ENCODE peak calls at places on chromosomes 4 and X, in seven cellular contexts. E is ascending aorta, Z is tibial artery, W is tibial nerve, Y is GM06990, I is left lung, U is MM.1S. J is an unnamed sample.

GRCh38 chrX:74492720-74493201 is 71.5 kb downstream of the SLC16A2 start:
- DNase-seq in W (no peak), Z (no peak), E (no peak), I (no peak), U (no peak), Y (peak), J (no peak)

GRCh38 chr4:7805533-7806079 is 134.1 kb downstream of the AFAP1 start:
- DNase-seq in Y (no peak), Z (peak), I (no peak), W (no peak), E (no peak), U (no peak), J (no peak)

GRCh38 chrX:26470946-26471345 is 255.0 kb downstream of the MAGEB5 start:
- DNase-seq in I (no peak), W (no peak), Y (no peak), E (no peak), Z (no peak), U (no peak), J (no peak)

GRCh38 chrX:40009462-40009851 is 88.3 kb downstream of the BCOR start:
- DNase-seq in U (no peak), Y (no peak), E (no peak), I (peak), W (no peak), Z (no peak), J (no peak)

GRCh38 chr4:182738283-182739047 is 178.7 kb downstream of the DCTD start:
- DNase-seq in Z (no peak), Y (no peak), E (no peak), W (no peak), I (no peak), U (no peak), J (no peak)

GRCh38 chr4:169716677-169717076 is 41.1 kb downstream of the HPF1 start:
- DNase-seq in Z (no peak), U (no peak), I (no peak), W (no peak), E (no peak), Y (no peak), J (no peak)

GRCh38 chrX:50471390-50471789 is 765 bp upstream of the DGKK start:
- DNase-seq in Y (no peak), E (no peak), I (peak), Z (no peak), W (no peak), U (no peak), J (no peak)

GRCh38 chr4:38678078-38678477 is 14.1 kb downstream of the KLF3 start:
- DNase-seq in I (no peak), W (peak), Y (no peak), E (no peak), U (no peak), Z (no peak), J (no peak)

GRCh38 chr4:42654606-42655005 is 2.3 kb downstream of the ATP8A1 start:
- DNase-seq in Z (no peak), U (no peak), I (no peak), W (peak), E (no peak), Y (no peak), J (no peak)

GRCh38 chr4:185880571-185880970 is 68.6 kb upstream of the SORBS2 start:
- DNase-seq in Y (no peak), W (no peak), Z (no peak), I (no peak), U (no peak), E (no peak), J (no peak)

GRCh38 chr4:143202824-143203223 is 18.1 kb downstream of the USP38 start:
- DNase-seq in U (peak), Y (no peak), E (no peak), I (no peak), Z (no peak), W (no peak), J (no peak)

GRCh38 chr4:147822128-147822527 is 90.2 kb downstream of the ARHGAP10 start:
- DNase-seq in W (peak), Z (peak), U (no peak), I (no peak), E (peak), Y (no peak), J (no peak)

GRCh38 chr4:85522836-85523235 is 47.9 kb downstream of the ARHGAP24 start:
- DNase-seq in Z (no peak), U (no peak), I (no peak), W (no peak), Y (no peak), E (no peak), J (no peak)

GRCh38 chr4:74387790-74388189 is 22.8 kb downstream of the EREG start:
- DNase-seq in E (no peak), W (no peak), U (no peak), I (no peak), Z (no peak), Y (no peak), J (no peak)

GRCh38 chrX:105462191-105462590 is 241.7 kb upstream of the TEX13A start:
- DNase-seq in Y (no peak), U (no peak), I (no peak), W (no peak), E (no peak), Z (no peak), J (no peak)

GRCh38 chr4:188002346-188002745 is 6.8 kb downstream of the ZFP42 start:
- DNase-seq in U (no peak), E (no peak), Z (no peak), Y (no peak), W (no peak), I (no peak), J (no peak)

GRCh38 chr4:1212546-1213335 is 36.2 kb downstream of the CTBP1 start:
- DNase-seq in E (no peak), U (no peak), I (peak), W (no peak), Y (no peak), Z (no peak), J (no peak)

GRCh38 chr4:52939739-52940138 is 77.6 kb downstream of the RASL11B start:
- DNase-seq in I (no peak), W (no peak), Z (no peak), U (no peak), E (no peak), Y (no peak), J (no peak)

GRCh38 chrX:153476628-153477027 is 6.3 kb upstream of the HAUS7 start:
- DNase-seq in U (no peak), I (no peak), E (no peak), W (no peak), Y (no peak), Z (peak), J (no peak)

GRCh38 chrX:30246769-30247489 is at the start of gene MAGEB1:
- DNase-seq in U (no peak), W (no peak), I (no peak), E (no peak), Y (peak), Z (no peak), J (no peak)

GRCh38 chrX:110417128-110417527 is 58.5 kb downstream of the RTL9 start:
- DNase-seq in U (no peak), E (no peak), I (no peak), Y (no peak), W (no peak), Z (no peak), J (no peak)

GRCh38 chr4:40334591-40335507 is at the start of gene CHRNA9:
- DNase-seq in Z (no peak), U (no peak), I (no peak), W (no peak), E (no peak), Y (no peak), J (no peak)

GRCh38 chrX:27254663-27255062 is 208.5 kb downstream of the PPP4R3C start:
- DNase-seq in U (peak), I (no peak), Z (no peak), E (no peak), W (no peak), Y (no peak), J (no peak)

GRCh38 chrX:124717537-124717936 is 371.2 kb downstream of the SH2D1A start:
- DNase-seq in U (no peak), Y (no peak), E (no peak), W (no peak), Z (no peak), I (no peak), J (no peak)

GRCh38 chr4:89438102-89438831 is 130.7 kb upstream of the GPRIN3 start:
- DNase-seq in I (no peak), Y (peak), U (peak), E (no peak), Z (no peak), W (peak), J (peak)

GRCh38 chrX:136183175-136183574 is 35.8 kb downstream of the FHL1 start:
- DNase-seq in I (no peak), Y (no peak), U (no peak), E (no peak), W (no peak), Z (no peak), J (no peak)

GRCh38 chr4:112170451-112170993 is 25.3 kb downstream of the FAM241A start:
- DNase-seq in Z (no peak), E (no peak), Y (no peak), W (no peak), U (no peak), I (no peak), J (no peak)

GRCh38 chr4:180925800-180926199 is 1317.4 kb upstream of the TENM3 start:
- DNase-seq in E (no peak), U (no peak), I (no peak), Z (no peak), Y (no peak), W (no peak), J (no peak)

GRCh38 chr4:92600638-92601037 is 296.9 kb downstream of the GRID2 start:
- DNase-seq in W (no peak), U (no peak), Y (no peak), Z (no peak), I (no peak), E (no peak), J (no peak)

GRCh38 chrX:23854945-23855344 is 52.8 kb downstream of the APOO start:
- DNase-seq in W (no peak), I (no peak), U (no peak), Y (no peak), E (no peak), Z (no peak), J (no peak)

GRCh38 chr4:55345980-55346850 is at the start of gene SRD5A3:
- DNase-seq in U (peak), Z (peak), W (peak), E (peak), Y (peak), I (peak), J (peak)

GRCh38 chr4:108114503-108114902 is 54.2 kb downstream of the LEF1 start:
- DNase-seq in W (no peak), Z (no peak), E (no peak), I (no peak), Y (no peak), U (no peak), J (no peak)

GRCh38 chr4:108115168-108115526 is 53.6 kb downstream of the LEF1 start:
- DNase-seq in Y (no peak), E (no peak), U (no peak), I (no peak), W (no peak), Z (no peak), J (no peak)

GRCh38 chr4:108111781-108112180 is 57.0 kb downstream of the LEF1 start:
- DNase-seq in U (no peak), Z (no peak), E (no peak), W (no peak), I (no peak), Y (no peak), J (no peak)

GRCh38 chr4:108110450-108110849 is 58.3 kb downstream of the LEF1 start:
- DNase-seq in I (no peak), W (no peak), Z (no peak), E (no peak), U (no peak), Y (no peak), J (no peak)

GRCh38 chr4:108113229-108113628 is 55.5 kb downstream of the LEF1 start:
- DNase-seq in U (no peak), Y (no peak), E (no peak), Z (no peak), W (no peak), I (no peak), J (peak)
- H3K4me3 ChIP-seq in U (no peak), Y (no peak), E (no peak), Z (no peak), W (no peak), I (no peak), J (no peak)

DNA sequence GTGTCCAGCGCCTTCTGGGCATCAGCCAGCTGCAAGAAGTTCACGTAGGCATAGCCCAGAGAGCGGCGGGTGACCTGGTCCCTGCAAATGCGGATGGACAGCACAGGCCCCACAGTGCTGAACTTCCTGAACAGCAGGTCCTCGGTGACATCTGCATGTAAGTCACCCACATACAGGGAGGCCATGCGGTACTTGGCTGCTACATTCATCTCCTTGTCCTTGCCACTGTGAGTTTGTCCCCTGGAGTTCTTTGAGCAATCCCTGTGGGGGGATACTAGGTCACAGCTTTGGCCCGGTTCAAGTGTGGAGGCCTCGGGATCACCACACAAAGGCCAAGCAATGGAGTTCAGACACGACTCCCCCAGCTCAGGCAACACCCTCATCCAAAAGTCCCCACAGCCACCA is 776 bp downstream of the PABPC4L start:
- DNase-seq in Z (no peak), E (no peak), W (no peak), Y (no peak), U (no peak), I (peak), J (no peak)
- H3K4me3 ChIP-seq in Z (peak), E (peak), W (peak), Y (no peak), U (no peak), I (peak), J (no peak)

GRCh38 chrX:107656965-107657364 is 28.7 kb downstream of the PRPS1 start:
- DNase-seq in U (no peak), Z (no peak), W (no peak), E (no peak), I (no peak), Y (no peak), J (no peak)

GRCh38 chrX:107659286-107659685 is 31.0 kb downstream of the PRPS1 start:
- DNase-seq in Y (no peak), I (no peak), Z (no peak), U (no peak), E (no peak), W (no peak), J (no peak)

GRCh38 chrX:107659768-107660167 is 31.5 kb downstream of the PRPS1 start:
- DNase-seq in E (no peak), I (no peak), W (peak), Z (no peak), Y (no peak), U (peak), J (no peak)

GRCh38 chrX:107658660-107659059 is 30.4 kb downstream of the PRPS1 start:
- DNase-seq in Z (no peak), Y (no peak), U (no peak), E (no peak), W (no peak), I (no peak), J (no peak)

DNA sequence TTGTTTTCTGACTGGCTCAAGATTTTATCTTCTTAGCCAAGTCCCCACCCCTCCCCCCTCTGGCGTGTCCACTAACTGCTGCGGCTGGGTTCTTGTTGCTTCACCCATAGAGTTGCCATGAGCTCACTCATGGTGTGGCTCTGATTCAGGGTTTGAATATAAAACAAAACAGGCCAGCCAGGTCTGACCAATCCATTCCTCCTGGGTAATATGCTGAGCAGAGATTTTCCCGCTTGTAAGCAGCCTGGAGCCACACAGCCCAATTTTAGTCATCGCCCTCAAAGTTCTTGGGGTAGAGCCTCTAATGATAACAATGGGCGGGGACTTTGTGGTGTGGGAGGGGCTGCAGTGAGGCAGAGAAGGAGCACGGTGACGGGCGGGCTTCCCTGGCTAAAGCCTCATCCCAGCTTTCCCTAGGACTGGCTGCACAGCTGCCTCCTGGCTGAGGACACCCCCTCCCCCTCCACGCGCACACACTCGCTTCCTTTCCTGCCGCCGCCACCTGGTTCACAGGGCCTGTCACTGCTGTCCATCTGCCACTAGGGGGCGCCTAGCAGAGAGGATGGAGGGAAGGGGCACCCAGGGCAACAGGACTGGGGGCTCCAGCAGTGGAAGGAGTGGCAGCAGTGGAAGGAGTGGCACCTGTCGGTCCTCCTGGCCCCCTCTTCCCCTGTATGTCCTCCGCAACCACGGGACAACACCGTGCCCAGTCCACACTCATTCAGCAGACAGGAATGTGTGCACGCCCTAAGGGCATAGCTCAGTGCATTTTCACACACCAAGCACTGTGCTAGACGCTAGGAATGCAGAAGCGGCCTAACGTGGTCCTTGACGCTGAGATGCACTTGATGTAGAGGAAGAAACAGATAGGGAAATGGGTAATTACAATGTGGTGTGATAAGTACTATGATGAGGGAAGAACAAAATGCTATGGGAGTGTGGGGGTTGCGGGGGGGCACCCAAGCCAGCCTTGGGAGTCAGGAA is 26.8 kb downstream of the PRPS1 start:
- DNase-seq in Z (peak), U (no peak), Y (peak), W (peak), E (peak), I (peak), J (no peak)
- H3K4me3 ChIP-seq in Z (no peak), U (no peak), Y (no peak), W (no peak), E (peak), I (no peak), J (no peak)

GRCh38 chr4:41644288-41644914 is 104.1 kb downstream of the PHOX2B start:
- DNase-seq in U (no peak), E (no peak), Y (peak), Z (peak), I (peak), W (peak), J (no peak)
- H3K4me3 ChIP-seq in U (no peak), E (peak), Y (no peak), Z (peak), I (no peak), W (no peak), J (no peak)

GRCh38 chr4:109915385-109916002 is 2.8 kb downstream of the EGF start:
- DNase-seq in W (no peak), U (peak), Y (no peak), E (no peak), I (no peak), Z (no peak), J (no peak)

GRCh38 chr4:109912706-109913621 is at the start of gene EGF:
- DNase-seq in U (no peak), W (no peak), Z (no peak), Y (no peak), I (no peak), E (no peak), J (no peak)

GRCh38 chr4:109914356-109914755 is 1.7 kb downstream of the EGF start:
- DNase-seq in I (no peak), Y (no peak), E (no peak), W (no peak), Z (no peak), U (no peak), J (no peak)

GRCh38 chr4:109916003-109916399 is 3.3 kb downstream of the EGF start:
- DNase-seq in Y (no peak), E (no peak), U (peak), I (no peak), Z (no peak), W (no peak), J (no peak)

DNA sequence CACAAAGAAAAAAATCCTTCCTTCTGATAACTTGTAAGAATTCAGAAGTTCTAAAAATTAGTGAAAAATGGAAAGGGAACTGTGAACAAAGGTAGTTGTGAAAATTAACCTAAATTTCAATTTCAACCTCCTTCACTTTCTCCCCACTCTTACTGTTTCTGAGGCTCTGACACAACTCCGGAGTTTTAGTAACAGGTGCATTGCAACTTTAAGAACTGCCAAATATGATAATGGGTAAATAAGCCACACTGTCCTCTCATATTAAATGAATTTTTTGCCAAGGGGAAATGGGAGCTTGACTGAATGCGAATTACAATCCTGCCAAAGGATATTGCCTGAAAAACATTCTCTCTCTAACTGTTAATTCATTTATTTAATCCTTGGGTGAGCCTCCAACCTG is 1.2 kb downstream of the EGF start:
- DNase-seq in E (no peak), U (no peak), W (no peak), I (no peak), Z (no peak), Y (no peak), J (no peak)
- H3K4me3 ChIP-seq in E (no peak), U (no peak), W (no peak), I (no peak), Z (no peak), Y (no peak), J (no peak)

GRCh38 chr4:80054375-80054774 is 18.7 kb downstream of the ANTXR2 start:
- DNase-seq in W (no peak), U (no peak), Y (no peak), I (no peak), E (no peak), Z (no peak), J (no peak)

GRCh38 chr4:80045831-80046230 is 27.2 kb downstream of the ANTXR2 start:
- DNase-seq in E (no peak), I (no peak), W (no peak), Y (no peak), Z (no peak), U (no peak), J (no peak)

GRCh38 chr4:80049402-80049801 is 23.6 kb downstream of the ANTXR2 start:
- DNase-seq in U (no peak), E (no peak), Y (no peak), I (no peak), W (no peak), Z (no peak), J (no peak)

GRCh38 chr4:80053140-80053910 is 19.7 kb downstream of the ANTXR2 start:
- DNase-seq in Y (no peak), U (no peak), I (no peak), W (no peak), Z (no peak), E (no peak), J (no peak)

DNA sequence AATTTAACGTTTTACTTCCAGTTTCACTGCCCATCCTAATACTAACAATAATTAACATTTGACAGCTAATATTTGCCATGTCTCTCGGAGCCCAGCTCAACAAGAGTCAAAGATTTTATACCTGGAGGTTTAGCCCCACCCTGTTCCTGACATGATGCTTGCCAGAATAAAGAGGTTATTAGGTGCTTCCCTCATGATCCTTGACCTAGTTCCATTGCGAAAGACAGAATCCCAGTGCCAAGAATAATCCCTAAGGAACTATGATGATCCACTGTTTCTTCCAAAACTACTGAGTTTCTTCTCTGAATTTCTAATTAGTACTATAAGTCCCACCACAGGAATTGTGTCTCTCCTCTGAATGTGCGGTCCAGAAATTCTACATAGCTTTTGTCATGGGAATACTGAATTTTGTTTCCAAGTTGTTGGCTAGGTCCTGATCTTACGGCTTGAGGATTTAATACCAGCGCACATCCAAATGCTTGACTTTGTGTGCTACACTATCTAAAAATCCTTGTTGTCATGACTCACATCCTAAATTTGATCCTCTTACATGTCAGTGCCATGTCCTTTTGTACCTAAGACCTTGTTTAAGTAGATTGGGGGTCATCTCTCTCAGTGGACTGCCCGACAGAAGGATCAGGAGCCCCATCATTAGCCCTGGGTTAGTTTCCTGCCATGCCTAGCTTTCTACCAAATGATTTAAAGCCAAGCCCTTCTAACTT is 23.1 kb downstream of the ANTXR2 start:
- DNase-seq in E (no peak), I (no peak), W (peak), Z (no peak), Y (no peak), U (no peak), J (no peak)
- H3K4me3 ChIP-seq in E (no peak), I (no peak), W (no peak), Z (no peak), Y (no peak), U (no peak), J (no peak)

J was measured in Jurkat, Clone E6-1.